ENCODE peak calls at places on chromosome 14, in five cellular contexts. One of them, this sample, is unnamed.

GRCh38 chr14:105207460-105207901 is 26.4 kb upstream of the NUDT14 start:
- DNase-seq in cardiac fibroblast: no peak
- DNase-seq in ELF-1: peak; percentile 37
- DNase-seq in foreskin keratinocyte: no peak
- DNase-seq in H54: no peak
- DNase-seq in this sample: no peak

GRCh38 chr14:68619805-68620574 is 172.9 kb downstream of the ZFP36L1 start:
- DNase-seq in cardiac fibroblast: peak; percentile 58
- DNase-seq in H54: peak; percentile 33
- DNase-seq in ELF-1: peak; percentile 70
- DNase-seq in foreskin keratinocyte: no peak
- DNase-seq in this sample: peak; percentile 58

GRCh38 chr14:73467377-73467776 is 9.0 kb upstream of the NUMB start:
- DNase-seq in cardiac fibroblast: peak; percentile 74
- DNase-seq in foreskin keratinocyte: no peak
- DNase-seq in H54: no peak
- DNase-seq in ELF-1: peak; percentile 20
- DNase-seq in this sample: no peak

GRCh38 chr14:45150386-45150890 is 14.7 kb downstream of the FANCM start:
- DNase-seq in ELF-1: no peak
- DNase-seq in cardiac fibroblast: no peak
- DNase-seq in H54: no peak
- DNase-seq in foreskin keratinocyte: no peak
- DNase-seq in this sample: no peak

GRCh38 chr14:65709576-65709975 is 297.0 kb downstream of the FUT8 start:
- DNase-seq in H54: no peak
- DNase-seq in ELF-1: no peak
- DNase-seq in cardiac fibroblast: peak; percentile 6
- DNase-seq in foreskin keratinocyte: no peak
- DNase-seq in this sample: no peak

GRCh38 chr14:64541971-64542838 is 1.7 kb downstream of the HSPA2 start:
- DNase-seq in cardiac fibroblast: no peak
- DNase-seq in H54: no peak
- DNase-seq in ELF-1: peak; percentile 61
- DNase-seq in foreskin keratinocyte: no peak
- DNase-seq in this sample: no peak

GRCh38 chr14:56555921-56556570 is 23.6 kb upstream of the TMEM260 start:
- DNase-seq in H54: no peak
- DNase-seq in foreskin keratinocyte: no peak
- DNase-seq in ELF-1: no peak
- DNase-seq in cardiac fibroblast: peak; percentile 55
- DNase-seq in this sample: no peak

GRCh38 chr14:75283884-75284563 is 5.4 kb downstream of the FOS start:
- DNase-seq in H54: no peak
- DNase-seq in ELF-1: peak; percentile 70
- DNase-seq in cardiac fibroblast: peak; percentile 52
- DNase-seq in foreskin keratinocyte: no peak
- DNase-seq in this sample: peak; percentile 78

GRCh38 chr14:94115068-94115591 is 4.6 kb downstream of the IFI27 start:
- DNase-seq in H54: no peak
- DNase-seq in foreskin keratinocyte: no peak
- DNase-seq in cardiac fibroblast: no peak
- DNase-seq in ELF-1: no peak
- DNase-seq in this sample: no peak

GRCh38 chr14:26730929-26731618 is 133.2 kb upstream of the NOVA1 start:
- DNase-seq in ELF-1: peak; percentile 38
- DNase-seq in foreskin keratinocyte: no peak
- DNase-seq in H54: peak; percentile 1
- DNase-seq in cardiac fibroblast: peak; percentile 36
- DNase-seq in this sample: no peak

This sample was measured in PC-9.